ENCODE peak calls at places on chromosome 20, in six cellular contexts. M is right lobe of liver, G is neural progenitor cell, J is cardiac muscle cell, P is OCI-LY7, S is upper lobe of right lung. F is an unnamed sample. For H3K4me1, the result is how much of the 10 kb centered on the place peaks cover.

GRCh38 chr20:36839150-36839549 is 36.8 kb upstream of the TLDC2 start:
- DNase-seq in S (no peak), P (no peak), J (no peak), M (no peak), G (no peak), F (no peak)

GRCh38 chr20:54167909-54168872 is 5.6 kb downstream of the CYP24A1 start:
- DNase-seq in P (no peak), J (no peak), S (no peak), M (no peak), G (no peak), F (no peak)

GRCh38 chr20:63483834-63484233 is 11.4 kb upstream of the KCNQ2 start:
- DNase-seq in P (no peak), S (no peak), M (no peak), G (peak), J (peak), F (no peak)

GRCh38 chr20:15632680-15633079 is 940.6 kb downstream of the KIF16B start:
- DNase-seq in S (no peak), G (no peak), J (no peak), P (no peak), M (no peak), F (no peak)

GRCh38 chr20:50464026-50464724 is 46.0 kb upstream of the PTPN1 start:
- DNase-seq in S (peak), M (peak), G (peak), P (peak), J (peak), F (peak)

GRCh38 chr20:38825901-38826625 is 20.6 kb downstream of the PPP1R16B start:
- DNase-seq in M (no peak), S (no peak), P (no peak), G (peak), J (peak), F (no peak)

GRCh38 chr20:46572181-46572580 is 21.7 kb upstream of the OCSTAMP start:
- DNase-seq in G (no peak), S (no peak), M (no peak), J (no peak), P (no peak), F (no peak)

GRCh38 chr20:49384437-49385434 is 97.7 kb downstream of the KCNB1 start:
- DNase-seq in S (peak), M (peak), G (peak), J (peak), P (peak), F (peak)

GRCh38 chr20:5481872-5482271 is 165.1 kb upstream of the PROKR2 start:
- DNase-seq in J (no peak), P (no peak), M (no peak), G (no peak), S (no peak), F (no peak)

GRCh38 chr20:50813801-50814200 is 18.9 kb downstream of the BCAS4 start:
- DNase-seq in G (no peak), J (no peak), M (no peak), S (no peak), P (peak), F (no peak)

GRCh38 chr20:43265449-43265848 is 75.7 kb upstream of the PTPRT start:
- DNase-seq in J (no peak), S (no peak), P (no peak), G (no peak), M (no peak), F (no peak)

GRCh38 chr20:23132930-23133559 is 46.9 kb upstream of the CD93 start:
- DNase-seq in M (peak), J (no peak), G (no peak), P (no peak), S (no peak), F (no peak)

GRCh38 chr20:43456809-43457639 is 672 bp upstream of the SRSF6 start:
- DNase-seq in S (peak), P (peak), G (peak), M (peak), J (peak), F (peak)

GRCh38 chr20:63330084-63330760 is 30.9 kb downstream of the CHRNA4 start:
- DNase-seq in M (no peak), P (no peak), J (no peak), S (no peak), G (no peak), F (no peak)

GRCh38 chr20:63752411-63753101 is 13.0 kb downstream of the SLC2A4RG start:
- DNase-seq in G (no peak), S (no peak), J (no peak), M (no peak), P (no peak), F (no peak)

GRCh38 chr20:62112368-62112767 is 9.9 kb upstream of the LSM14B start:
- DNase-seq in G (no peak), P (no peak), S (no peak), J (no peak), M (no peak), F (no peak)

GRCh38 chr20:23270427-23270911 is 80.1 kb upstream of the NXT1 start:
- DNase-seq in J (no peak), M (no peak), P (no peak), G (no peak), S (no peak), F (peak)

GRCh38 chr20:49603209-49603627 is 35.3 kb upstream of the PTGIS start:
- DNase-seq in S (no peak), J (peak), M (no peak), P (peak), G (peak), F (no peak)

GRCh38 chr20:34569598-34569997 is 11.1 kb downstream of the MAP1LC3A start:
- DNase-seq in J (no peak), S (no peak), G (no peak), P (no peak), M (no peak), F (no peak)

GRCh38 chr20:11901127-11901526 is 16.6 kb upstream of the BTBD3 start:
- DNase-seq in G (peak), M (no peak), P (no peak), S (no peak), J (no peak), F (no peak)

GRCh38 chr20:40233401-40233800 is 455.6 kb downstream of the MAFB start:
- DNase-seq in J (no peak), G (no peak), P (no peak), S (no peak), M (no peak), F (no peak)

GRCh38 chr20:53387983-53388675 is 205.5 kb downstream of the ZNF217 start:
- DNase-seq in S (no peak), J (no peak), G (no peak), M (no peak), P (no peak), F (no peak)

GRCh38 chr20:36310215-36310981 is 4.3 kb downstream of the DLGAP4 start:
- DNase-seq in S (peak), J (no peak), M (no peak), P (no peak), G (no peak), F (no peak)

GRCh38 chr20:33915726-33916331 is 77.9 kb upstream of the RALY start:
- DNase-seq in G (peak), P (peak), S (peak), M (peak), J (no peak), F (peak)

DNA sequence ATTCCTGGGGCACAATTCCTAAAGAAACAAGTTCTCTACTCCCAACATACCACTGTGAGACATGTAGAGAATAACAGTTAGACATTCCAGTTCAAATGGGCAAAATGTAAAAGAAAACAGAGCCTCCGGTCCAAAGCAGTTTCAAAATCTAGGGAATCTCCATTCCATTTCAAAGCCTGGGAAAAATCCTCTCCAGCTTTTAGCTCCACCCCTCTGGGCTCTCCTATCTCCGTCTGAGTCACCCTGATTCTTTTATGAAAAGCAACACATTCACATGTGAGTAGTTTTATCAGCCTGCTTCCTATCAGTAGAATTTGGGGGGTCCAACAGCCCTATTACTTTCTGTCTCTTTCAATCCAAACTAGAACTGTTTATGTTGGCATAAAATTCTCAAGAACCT is 3.7 kb downstream of the CSNK2A1 start:
- DNase-seq in P (no peak), G (no peak), J (no peak), M (no peak), S (no peak), F (no peak)
- H3K4me1 ChIP-seq in P (under half), G (under half), J (under half), M (under half), S (under half), F (half or more)

GRCh38 chr20:58571942-58572666 is 56.9 kb upstream of the APCDD1L start:
- DNase-seq in M (no peak), P (no peak), S (no peak), G (no peak), J (no peak), F (peak)

GRCh38 chr20:58575776-58576589 is 60.8 kb upstream of the APCDD1L start:
- DNase-seq in M (no peak), J (no peak), G (no peak), P (no peak), S (peak), F (peak)

GRCh38 chr20:58573257-58573656 is 58.1 kb upstream of the APCDD1L start:
- DNase-seq in P (no peak), S (no peak), G (no peak), J (no peak), M (no peak), F (no peak)

GRCh38 chr20:58574469-58574868 is 59.3 kb upstream of the APCDD1L start:
- DNase-seq in M (no peak), J (no peak), P (no peak), G (no peak), S (no peak), F (no peak)

GRCh38 chr20:58574014-58574413 is 58.8 kb upstream of the APCDD1L start:
- DNase-seq in P (no peak), G (no peak), M (no peak), S (peak), J (no peak), F (peak)
- H3K4me1 ChIP-seq in P (under half), G (under half), M (under half), S (under half), J (under half), F (under half)

DNA sequence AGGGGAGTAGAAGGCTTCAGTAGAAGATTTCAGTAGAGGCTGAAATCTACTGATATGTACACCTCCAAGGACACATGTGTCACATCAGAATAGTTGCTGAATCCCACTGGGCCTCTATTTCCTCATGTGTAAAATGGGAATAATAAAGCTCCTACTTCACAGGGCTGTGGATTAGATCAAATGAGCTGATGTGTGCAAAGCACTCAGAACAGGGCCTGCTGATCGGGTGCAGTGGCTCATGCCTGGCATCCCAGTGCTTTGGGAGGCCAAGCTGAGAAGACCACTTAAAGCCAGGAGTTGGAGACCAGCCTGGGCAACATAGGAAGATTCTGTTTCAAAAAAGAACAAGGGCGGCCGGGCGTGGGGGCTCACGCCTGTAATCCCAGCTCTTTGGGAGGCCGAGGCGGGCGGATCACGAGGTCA is 8.1 kb upstream of the AP5S1 start:
- DNase-seq in G (no peak), S (no peak), P (no peak), J (no peak), M (no peak), F (peak)
- H3K4me1 ChIP-seq in G (under half), S (under half), P (under half), J (under half), M (under half), F (half or more)

DNA sequence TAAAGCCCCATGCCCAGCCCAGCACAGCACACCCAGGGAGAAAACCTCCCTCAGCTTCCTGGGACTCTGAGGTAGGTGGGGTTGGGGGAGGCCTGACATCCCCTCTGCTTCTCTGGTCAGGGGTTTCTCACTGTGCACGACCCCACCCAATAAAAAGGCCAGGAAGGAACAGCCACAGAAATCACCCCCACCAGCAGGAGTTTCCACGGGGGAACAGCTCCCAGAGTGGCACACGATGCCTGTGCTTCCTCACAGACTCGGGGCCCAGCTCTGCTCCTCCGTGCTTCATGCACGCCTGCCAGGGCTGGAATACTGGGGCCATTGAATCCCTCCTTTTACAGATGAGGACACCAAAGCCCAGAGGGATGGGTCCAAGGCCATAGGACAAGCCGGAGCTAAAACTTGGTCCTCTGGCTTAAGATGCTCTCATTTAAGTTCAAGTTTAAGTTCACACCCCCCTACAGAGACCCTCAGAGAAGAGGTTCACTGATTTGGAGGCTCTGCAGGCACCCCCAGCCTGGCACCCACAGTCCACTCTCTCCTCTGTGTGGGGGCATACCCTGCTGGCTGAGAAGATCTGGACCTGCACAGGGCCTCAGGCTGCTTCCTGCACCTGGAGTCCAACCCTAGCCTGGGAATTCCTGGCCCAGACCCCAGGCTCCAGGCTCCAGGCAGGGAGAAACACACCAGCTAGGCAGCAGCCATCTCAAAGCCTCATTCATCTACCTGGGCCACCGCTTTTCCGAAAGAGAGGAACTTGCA is 14.3 kb downstream of the ACSS1 start:
- DNase-seq in M (no peak), P (no peak), J (no peak), S (peak), G (no peak), F (peak)
- H3K4me1 ChIP-seq in M (half or more), P (under half), J (under half), S (half or more), G (under half), F (half or more)

GRCh38 chr20:57392130-57392445 is 892 bp downstream of the RBM38 start:
- DNase-seq in M (no peak), J (no peak), G (peak), P (no peak), S (no peak), F (no peak)
- H3K4me1 ChIP-seq in M (under half), J (under half), G (under half), P (half or more), S (under half), F (half or more)

DNA sequence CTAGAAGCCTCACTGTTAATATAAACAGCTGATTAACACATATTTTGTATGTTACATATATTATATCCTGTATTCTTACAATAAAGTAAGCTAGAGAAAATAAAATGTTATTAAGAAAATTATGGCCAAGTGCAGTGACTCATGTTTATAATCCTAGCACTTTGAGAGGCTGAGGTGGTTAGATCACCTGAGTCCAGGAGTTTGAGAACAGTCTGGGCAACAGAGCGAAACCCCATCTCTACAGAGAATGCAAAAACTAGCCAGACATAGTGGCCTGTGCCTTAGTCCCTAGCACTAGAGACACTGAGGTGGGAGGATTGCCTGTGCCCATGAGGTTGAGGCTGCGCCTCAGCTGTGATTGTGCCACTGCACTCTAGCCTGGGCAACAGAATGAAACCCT is 81.9 kb downstream of the NCOA3 start:
- DNase-seq in S (no peak), M (no peak), P (no peak), J (no peak), G (no peak), F (no peak)
- H3K4me1 ChIP-seq in S (under half), M (under half), P (under half), J (under half), G (under half), F (half or more)

DNA sequence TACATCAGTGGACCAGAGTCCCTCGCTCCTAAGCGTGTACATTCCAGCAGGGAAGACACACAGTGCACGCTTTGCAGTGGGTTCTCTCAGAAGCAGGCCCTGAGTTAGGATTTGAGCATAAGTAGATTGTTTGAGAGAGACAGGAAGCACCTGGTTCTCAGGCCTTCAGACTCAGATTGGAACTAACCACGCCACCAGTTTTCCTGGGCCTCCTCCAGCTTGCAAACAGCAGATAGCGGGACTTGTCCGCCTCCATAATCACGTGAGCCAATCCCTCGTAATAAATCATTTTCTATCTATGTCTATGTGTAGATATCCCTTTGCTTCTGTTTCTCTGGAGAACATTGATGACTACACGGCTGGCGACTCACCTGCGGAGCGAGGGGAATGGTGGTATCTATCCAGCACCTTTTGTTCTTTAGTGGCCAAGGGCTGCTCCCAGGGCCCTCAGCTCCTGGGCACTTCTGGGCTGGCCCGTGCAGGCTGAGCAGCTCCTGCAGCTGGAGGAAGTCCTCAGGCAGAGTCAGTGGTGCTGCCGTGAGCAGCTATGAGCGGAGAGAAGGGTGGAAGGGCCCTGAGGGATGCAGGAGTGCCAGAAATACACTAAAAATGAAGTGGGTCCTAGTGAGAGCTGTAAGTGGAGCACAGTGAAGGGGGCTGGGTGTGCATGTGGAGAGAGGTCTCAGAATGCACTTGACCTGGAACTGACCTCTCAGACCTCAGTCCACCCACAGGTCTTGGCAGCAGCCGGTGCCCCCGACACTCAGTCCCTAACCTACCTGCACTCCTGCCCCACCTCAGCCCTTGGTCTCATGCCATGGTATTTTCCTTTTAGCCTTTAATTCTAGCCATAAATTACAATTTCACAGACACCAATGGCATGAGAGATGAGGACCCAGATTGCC is 77.0 kb downstream of the STK35 start:
- DNase-seq in M (no peak), S (no peak), G (no peak), J (peak), P (no peak), F (no peak)
- H3K4me1 ChIP-seq in M (under half), S (under half), G (under half), J (under half), P (under half), F (under half)

DNA sequence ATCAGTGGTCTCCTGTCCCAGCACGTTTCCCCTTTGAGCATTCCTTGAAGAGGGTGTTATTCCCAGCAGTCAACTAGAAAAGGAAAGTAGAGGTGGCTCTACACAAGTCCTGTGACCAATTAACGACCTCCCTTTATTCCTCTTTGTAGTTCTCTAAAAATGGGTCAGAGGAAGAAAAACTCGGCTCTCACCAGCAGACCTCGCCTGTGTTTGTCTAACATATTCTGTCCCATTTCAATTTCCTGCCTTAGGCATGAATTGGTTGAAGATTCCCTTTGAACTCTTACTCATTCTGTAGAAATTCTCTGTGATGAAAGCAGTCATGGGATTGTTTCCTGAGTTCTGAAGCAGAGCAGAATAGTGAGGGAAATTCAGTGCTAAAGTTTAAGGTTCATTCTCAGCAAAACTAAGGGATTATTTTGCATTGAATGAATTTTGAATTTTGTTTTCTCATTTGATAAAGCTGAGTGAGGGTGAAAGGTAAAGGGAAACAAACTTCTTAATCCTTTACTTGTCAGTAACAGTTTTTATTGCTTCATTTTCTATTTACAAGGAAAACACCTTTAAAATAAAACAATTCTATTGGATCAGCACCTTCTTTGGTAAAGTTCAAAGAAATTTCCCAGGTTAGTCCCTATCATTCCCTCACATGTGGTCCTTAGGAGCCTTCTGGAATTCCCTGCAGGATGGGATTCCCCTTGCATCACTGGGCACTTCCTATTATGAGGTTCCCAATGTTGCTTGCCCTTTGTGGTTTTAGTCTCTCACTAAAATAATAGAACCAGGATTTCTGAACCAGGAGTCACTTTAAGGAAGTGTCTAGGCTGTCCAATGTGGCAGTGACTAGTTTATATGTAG is 105.8 kb downstream of the SLX4IP start:
- DNase-seq in J (no peak), S (no peak), M (no peak), P (no peak), G (no peak), F (no peak)
- H3K4me1 ChIP-seq in J (under half), S (under half), M (under half), P (under half), G (under half), F (under half)

F was measured in spleen.